ENCODE peak calls at places on chromosomes 4 and X, in four cellular contexts. W is mammary epithelial cell, L is hepatocyte, X is GM23248. Y is an unnamed sample.

GRCh38 chr4:54941994-54942552 is 183.3 kb downstream of the KDR start:
- DNase-seq in W (no peak), L (no peak), X (no peak), Y (no peak)

GRCh38 chr4:146742416-146742815 is 103.7 kb downstream of the POU4F2 start:
- DNase-seq in W (no peak), L (no peak), X (no peak), Y (no peak)

GRCh38 chr4:37685211-37685725 is 908 bp downstream of the RELL1 start:
- DNase-seq in W (peak), L (peak), X (peak), Y (no peak)

GRCh38 chr4:27442146-27442545 is 581.5 kb downstream of the STIM2 start:
- DNase-seq in W (no peak), L (no peak), X (peak), Y (no peak)

GRCh38 chr4:169010125-169011023 is at the start of gene CBR4:
- DNase-seq in W (peak), L (peak), X (peak), Y (peak)

GRCh38 chrX:119516157-119516702 is 48.0 kb downstream of the SLC25A5 start:
- DNase-seq in W (peak), L (peak), X (peak), Y (no peak)

GRCh38 chrX:136260801-136261200 is 9.6 kb upstream of the MAP7D3 start:
- DNase-seq in W (no peak), L (no peak), X (peak), Y (no peak)

GRCh38 chr4:104494822-104495559 is at the start of gene CXXC4:
- DNase-seq in W (peak), L (peak), X (peak), Y (no peak)

GRCh38 chrX:25869761-25870160 is 268.4 kb upstream of the MAGEB18 start:
- DNase-seq in W (no peak), L (no peak), X (no peak), Y (no peak)

GRCh38 chr4:110059556-110060191 is 138.7 kb downstream of the ELOVL6 start:
- DNase-seq in W (no peak), L (no peak), X (peak), Y (no peak)

GRCh38 chrX:22689290-22689689 is 310.5 kb upstream of the DDX53 start:
- DNase-seq in W (no peak), L (no peak), X (peak), Y (no peak)

GRCh38 chrX:41921492-41922124 is 1.7 kb downstream of the CASK start:
- DNase-seq in W (peak), L (no peak), X (peak), Y (peak)

GRCh38 chrX:1464282-1465131 is 11.8 kb upstream of the ASMTL start:
- DNase-seq in W (no peak), L (no peak), X (no peak), Y (no peak)

GRCh38 chrX:47796433-47796906 is 40.2 kb upstream of the ZNF81 start:
- DNase-seq in W (peak), L (no peak), X (peak), Y (no peak)

GRCh38 chr4:7129871-7130609 is 62.2 kb upstream of the GRPEL1 start:
- DNase-seq in W (no peak), L (no peak), X (no peak), Y (no peak)

GRCh38 chr4:185841451-185841850 is 29.5 kb upstream of the SORBS2 start:
- DNase-seq in W (no peak), L (no peak), X (no peak), Y (no peak)

GRCh38 chr4:185839770-185840169 is 27.8 kb upstream of the SORBS2 start:
- DNase-seq in W (no peak), L (peak), X (peak), Y (no peak)

GRCh38 chr4:185839204-185839712 is 27.3 kb upstream of the SORBS2 start:
- DNase-seq in W (peak), L (peak), X (peak), Y (peak)

GRCh38 chr4:185840953-185841352 is 29.0 kb upstream of the SORBS2 start:
- DNase-seq in W (no peak), L (no peak), X (no peak), Y (no peak)

GRCh38 chr4:185840201-185840600 is 28.2 kb upstream of the SORBS2 start:
- DNase-seq in W (no peak), L (no peak), X (peak), Y (no peak)
- TF ChIP-seq EZH2 in W (no peak), L (no peak), X (no peak), Y (no peak)

DNA sequence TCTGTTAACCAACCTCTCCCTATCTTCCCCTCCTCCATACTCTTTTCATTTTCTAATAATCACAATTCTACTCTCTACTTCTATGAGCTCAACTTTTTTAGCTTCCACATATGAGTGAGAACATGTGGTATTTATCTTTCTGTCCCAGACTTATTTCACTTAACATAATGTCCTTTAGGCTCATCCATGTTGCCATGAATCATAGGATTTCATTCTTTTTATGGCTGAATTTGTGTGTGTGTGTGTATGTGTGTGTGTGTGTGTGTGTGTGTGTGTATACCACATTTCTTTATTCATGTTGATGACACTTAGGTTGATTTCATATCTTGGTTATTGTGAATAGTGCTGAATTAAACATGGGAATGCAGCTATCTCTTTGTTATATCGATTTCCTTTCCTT is 37.4 kb downstream of the RUFY3 start:
- DNase-seq in W (peak), L (no peak), X (no peak), Y (no peak)
- H3K4me3 ChIP-seq in W (no peak), L (no peak), X (no peak), Y (no peak)

DNA sequence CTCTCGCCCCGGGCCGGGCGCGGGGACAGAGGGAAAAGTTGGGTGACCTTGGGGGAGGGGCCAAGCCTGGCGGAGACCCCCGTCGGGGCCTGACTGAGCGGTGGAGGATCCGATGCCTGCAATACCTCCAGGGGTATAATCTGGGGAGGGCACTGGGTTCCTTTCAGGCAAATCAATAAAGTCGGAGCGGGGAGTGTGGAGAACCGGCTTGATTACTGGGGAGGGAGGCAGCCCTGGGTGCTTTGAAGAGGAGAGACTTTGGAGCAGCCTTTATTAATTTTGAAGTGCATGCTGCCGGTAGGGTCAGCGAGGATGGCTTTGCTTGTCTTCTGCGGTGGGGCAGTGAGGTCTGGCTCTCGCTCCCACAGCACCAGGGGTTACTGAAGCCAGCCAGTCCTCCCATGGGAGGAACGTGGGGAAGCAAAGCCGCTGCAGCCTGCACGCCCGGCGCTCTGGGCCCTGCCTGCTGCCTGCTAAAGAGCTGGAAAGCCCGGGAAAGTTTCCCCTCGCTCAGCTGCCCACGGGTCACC is 396 bp upstream of the LGI2 start:
- DNase-seq in W (no peak), L (peak), X (peak), Y (no peak)
- TF ChIP-seq EZH2 in W (peak), L (no peak), X (no peak), Y (peak)

GRCh38 chrX:77447339-77448149 is at the start of gene FGF16:
- DNase-seq in W (no peak), L (no peak), X (no peak), Y (no peak)

GRCh38 chrX:77448170-77448569 is 981 bp downstream of the FGF16 start:
- DNase-seq in W (no peak), L (no peak), X (no peak), Y (no peak)

GRCh38 chrX:77444075-77444474 is 3.1 kb upstream of the FGF16 start:
- DNase-seq in W (no peak), L (no peak), X (no peak), Y (no peak)

GRCh38 chrX:77446840-77447239 is 349 bp upstream of the FGF16 start:
- DNase-seq in W (no peak), L (no peak), X (peak), Y (no peak)

GRCh38 chrX:77446029-77446585 is 1.1 kb upstream of the FGF16 start:
- DNase-seq in W (no peak), L (peak), X (no peak), Y (no peak)
- H3K4me3 ChIP-seq in W (no peak), L (no peak), X (peak), Y (no peak)

GRCh38 chr4:151325320-151326246 is at the start of gene SH3D19:
- DNase-seq in W (peak), L (peak), X (peak), Y (peak)
- TF ChIP-seq EZH2 in W (no peak), L (no peak), X (no peak), Y (no peak)

GRCh38 chr4:153556441-153556815 is 90.3 kb downstream of the TMEM131L start:
- DNase-seq in W (no peak), L (no peak), X (no peak), Y (no peak)

GRCh38 chr4:153553820-153554173 is 87.6 kb downstream of the TMEM131L start:
- DNase-seq in W (no peak), L (no peak), X (peak), Y (no peak)

GRCh38 chr4:153553155-153553819 is 87.1 kb downstream of the TMEM131L start:
- DNase-seq in W (no peak), L (no peak), X (no peak), Y (no peak)

GRCh38 chr4:153560918-153561317 is 94.8 kb downstream of the TMEM131L start:
- DNase-seq in W (no peak), L (no peak), X (peak), Y (no peak)

DNA sequence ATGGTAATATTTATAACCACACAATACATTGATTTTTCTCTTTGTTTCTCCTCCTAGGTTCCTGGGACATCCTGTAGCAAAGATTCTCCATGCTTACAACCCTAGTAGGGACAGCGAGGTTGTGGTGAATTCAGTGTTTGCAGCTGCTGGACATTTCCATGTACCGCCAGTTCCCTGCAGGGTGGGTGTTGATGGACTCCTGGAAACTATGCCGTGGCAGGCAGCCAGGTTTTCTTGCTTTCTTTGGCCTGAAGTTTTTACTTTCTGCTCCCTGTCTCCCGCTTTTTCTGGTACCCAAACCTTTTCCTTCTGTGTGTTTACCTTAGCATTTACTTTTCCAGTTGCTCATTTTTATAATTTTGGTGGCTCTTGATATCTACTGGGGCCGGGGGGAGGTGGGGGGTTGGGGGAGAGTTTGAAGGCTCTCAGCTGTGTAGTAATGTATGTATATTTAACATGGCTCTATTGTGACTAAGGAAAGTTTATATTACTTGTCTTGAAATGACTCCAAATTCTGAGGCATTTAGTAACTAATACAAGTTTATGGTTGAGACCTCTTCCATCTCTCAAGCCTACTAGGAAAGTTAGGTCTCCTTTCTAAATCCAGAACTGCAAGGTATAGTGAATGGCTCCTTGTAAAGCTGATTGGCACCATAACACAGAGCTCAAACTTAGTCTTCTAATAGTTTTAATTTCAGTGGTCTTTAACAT is 89.7 kb downstream of the TMEM131L start:
- DNase-seq in W (no peak), L (peak), X (peak), Y (no peak)
- H3K4me3 ChIP-seq in W (no peak), L (no peak), X (no peak), Y (no peak)

Y was measured in keratinocyte.